ENCODE peak calls at places on chromosome 18, in eight cellular contexts. O, F, H, J, R, G, K and B are unnamed samples.

GRCh38 chr18:6561029-6561861 is 146.5 kb upstream of the L3MBTL4 start:
- DNase-seq in O (no peak), F (no peak), H (peak), J (no peak), R (no peak), G (no peak), K (peak), B (no peak)

GRCh38 chr18:24270937-24271380 is 126.7 kb downstream of the OSBPL1A start:
- DNase-seq in O (peak), F (no peak), H (no peak), J (no peak), R (no peak), G (no peak), K (peak), B (no peak)

GRCh38 chr18:68940039-68940438 is 142.2 kb downstream of the CCDC102B start:
- DNase-seq in O (no peak), F (no peak), H (no peak), J (no peak), R (no peak), G (no peak), K (no peak), B (no peak)

GRCh38 chr18:69996417-69996816 is 48.7 kb upstream of the CD226 start:
- DNase-seq in O (no peak), F (no peak), H (no peak), J (no peak), R (no peak), G (no peak), K (no peak), B (no peak)

GRCh38 chr18:33870059-33870458 is 292.0 kb downstream of the ASXL3 start:
- DNase-seq in O (no peak), F (no peak), H (no peak), J (no peak), R (no peak), G (no peak), K (peak), B (no peak)

GRCh38 chr18:75473316-75473715 is 45.8 kb upstream of the SMIM21 start:
- DNase-seq in O (no peak), F (no peak), H (no peak), J (no peak), R (no peak), G (no peak), K (peak), B (no peak)

GRCh38 chr18:50898908-50899307 is 20.0 kb downstream of the ME2 start:
- DNase-seq in O (no peak), F (no peak), H (no peak), J (no peak), R (no peak), G (no peak), K (no peak), B (no peak)

GRCh38 chr18:7722955-7723354 is 155.8 kb downstream of the PTPRM start:
- DNase-seq in O (no peak), F (no peak), H (no peak), J (no peak), R (no peak), G (no peak), K (no peak), B (no peak)

DNA sequence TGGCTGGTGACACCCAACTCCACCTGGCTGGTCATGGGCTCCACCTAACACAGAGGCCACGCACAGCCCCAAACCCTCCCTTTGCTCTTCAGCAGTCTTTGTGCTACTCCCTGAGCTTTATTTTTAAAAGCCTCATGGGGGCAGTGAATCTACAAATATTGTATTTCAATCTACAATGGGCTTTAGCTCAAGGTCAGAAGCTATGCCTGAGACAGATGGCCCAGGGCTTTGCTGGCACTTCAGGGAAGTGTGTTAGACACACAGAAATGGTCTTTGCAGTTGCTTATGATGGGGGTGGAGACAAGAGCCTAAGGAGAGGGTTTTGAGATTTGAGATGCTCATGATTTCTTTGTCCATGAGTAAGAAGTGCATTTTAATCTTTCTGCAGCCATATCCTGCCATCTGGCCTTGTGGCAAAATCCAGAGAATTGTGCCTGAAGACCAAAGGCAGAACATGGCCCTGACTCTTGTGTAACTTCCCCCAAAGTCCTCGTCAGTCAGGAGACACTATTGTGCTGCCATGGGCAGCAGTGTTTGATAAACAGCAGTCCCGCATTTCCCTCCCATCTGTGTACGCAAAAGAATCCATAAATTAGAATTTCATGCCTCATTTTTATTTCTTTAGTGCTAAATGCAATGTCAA is 92.6 kb downstream of the VAPA start:
- DNase-seq in O (peak), F (no peak), H (no peak), J (no peak), R (no peak), G (no peak), K (peak), B (no peak)
- TF ChIP-seq CTCF in O (no peak), F (no peak), H (no peak), J (no peak), R (no peak), G (peak), K (peak), B (no peak)

DNA sequence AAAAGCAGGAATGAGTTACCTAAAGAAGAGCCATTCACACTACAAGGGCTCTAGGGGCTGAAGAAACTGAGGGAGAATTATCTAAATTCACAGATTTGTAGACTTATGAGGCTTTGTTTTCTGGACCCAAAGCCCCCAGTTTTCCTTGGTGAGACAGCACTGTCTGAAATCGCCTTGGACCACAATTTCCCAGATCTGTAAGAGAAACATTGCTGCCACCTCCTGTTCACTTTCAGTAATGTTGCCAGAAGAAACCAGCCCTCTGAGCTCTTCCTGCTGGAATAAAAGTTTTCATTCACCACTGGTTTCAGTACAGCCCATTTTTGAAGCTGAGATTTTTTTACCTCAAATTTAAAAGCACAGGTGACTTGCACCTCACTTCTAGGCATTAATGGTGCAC is 169.2 kb downstream of the CDH20 start:
- DNase-seq in O (peak), F (peak), H (no peak), J (peak), R (peak), G (no peak), K (peak), B (peak)
- TF ChIP-seq CTCF in O (peak), F (peak), H (peak), J (peak), R (peak), G (peak), K (peak), B (peak)

GRCh38 chr18:79797518-79798345 is at the start of gene KCNG2:
- DNase-seq in O (peak), F (peak), H (no peak), J (peak), R (no peak), G (no peak), K (no peak), B (peak)
- TF ChIP-seq CTCF in O (no peak), F (peak), H (no peak), J (no peak), R (no peak), G (no peak), K (no peak), B (peak)

DNA sequence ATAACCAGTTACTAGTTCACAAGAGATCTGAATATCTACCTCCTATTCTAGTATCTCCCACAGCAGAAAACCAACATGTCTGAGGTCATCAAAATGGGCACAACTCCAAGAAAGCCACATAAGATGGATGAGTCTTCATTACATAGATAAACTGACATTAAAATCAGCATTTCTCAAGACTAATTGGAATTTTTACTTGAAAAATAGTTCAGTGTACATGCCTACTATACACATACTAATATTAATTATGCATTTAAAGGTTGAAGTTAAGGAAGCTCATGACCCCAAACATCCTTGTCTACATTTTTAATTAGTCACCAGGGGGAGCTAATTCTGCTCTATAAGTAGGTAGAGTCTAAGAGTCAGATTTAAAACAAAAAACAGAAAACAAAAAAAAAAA is 41.9 kb downstream of the ZNF521 start:
- DNase-seq in O (no peak), F (no peak), H (no peak), J (peak), R (no peak), G (no peak), K (peak), B (no peak)
- TF ChIP-seq CTCF in O (no peak), F (peak), H (no peak), J (no peak), R (no peak), G (no peak), K (peak), B (no peak)

GRCh38 chr18:36335476-36336279 is 38.2 kb downstream of the FHOD3 start:
- DNase-seq in O (no peak), F (no peak), H (no peak), J (no peak), R (no peak), G (no peak), K (peak), B (no peak)
- TF ChIP-seq CTCF in O (no peak), F (no peak), H (no peak), J (no peak), R (no peak), G (no peak), K (peak), B (no peak)

DNA sequence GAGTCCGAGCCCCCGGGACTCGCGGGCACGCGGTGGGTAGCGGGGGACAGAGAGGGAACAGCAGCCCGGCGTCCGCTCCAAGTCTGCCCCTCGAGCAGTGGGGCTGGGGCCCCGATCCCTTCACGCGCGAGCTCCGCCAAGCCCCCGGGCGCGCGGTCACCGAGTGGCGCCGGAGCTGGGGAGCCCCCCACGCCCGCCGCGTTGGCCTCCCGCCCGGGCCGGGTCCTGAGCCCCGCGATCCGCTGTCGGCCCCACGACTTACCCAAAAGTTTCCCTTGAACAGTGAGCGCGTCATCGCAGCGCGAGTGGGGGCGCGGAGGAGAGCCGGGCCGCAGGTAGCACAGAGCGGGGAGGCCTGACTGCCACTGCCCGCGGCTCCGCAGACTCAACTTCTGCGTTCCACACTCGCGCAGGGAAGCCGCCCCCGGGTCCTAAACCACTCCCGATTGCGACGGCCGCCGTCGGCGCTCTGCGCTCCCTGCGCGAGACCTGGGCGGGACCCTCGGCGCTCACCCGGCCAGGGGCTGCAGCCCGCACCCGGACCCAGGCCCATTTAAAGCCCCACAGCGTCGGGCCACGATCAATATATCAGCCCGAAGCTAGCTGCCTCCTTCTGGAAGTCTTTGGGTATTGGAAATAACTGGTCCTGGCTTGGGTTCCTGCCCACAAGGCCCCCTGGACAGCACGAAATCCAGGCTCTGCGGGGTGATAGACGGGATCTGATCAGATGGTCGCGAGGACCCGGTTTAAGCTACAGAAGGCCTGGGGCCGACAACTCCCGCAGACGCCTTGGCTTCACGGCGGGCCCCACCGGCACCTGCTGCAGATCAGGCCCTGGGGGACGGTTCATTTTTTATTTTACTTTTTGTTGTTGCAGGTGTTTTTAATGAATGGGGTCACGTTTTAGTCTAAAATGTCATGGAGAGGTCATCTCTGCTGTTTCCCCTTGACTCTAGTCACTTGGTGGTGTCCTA is at the start of gene PSTPIP2:
- DNase-seq in O (peak), F (peak), H (peak), J (peak), R (peak), G (peak), K (peak), B (peak)
- TF ChIP-seq CTCF in O (no peak), F (no peak), H (no peak), J (no peak), R (no peak), G (no peak), K (no peak), B (no peak)